ENCODE peak calls at places on chromosomes 5 and 9, in nine cellular contexts. One of them, this sample, is unnamed.

GRCh38 chr9:77523891-77524290 is 124.2 kb downstream of the GNA14 start:
- DNase-seq in vagina: no peak
- DNase-seq in suprapubic skin: no peak
- DNase-seq in stomach: no peak
- DNase-seq in GM12891: no peak
- DNase-seq in HCT116: no peak
- DNase-seq in sigmoid colon: no peak
- DNase-seq in HepG2: no peak
- DNase-seq in breast epithelium: no peak
- DNase-seq in this sample: no peak

GRCh38 chr5:60649288-60649917 is 50.6 kb downstream of the DEPDC1B start:
- DNase-seq in stomach: no peak
- DNase-seq in sigmoid colon: no peak
- DNase-seq in suprapubic skin: no peak
- DNase-seq in HCT116: peak; percentile 33
- DNase-seq in GM12891: no peak
- DNase-seq in HepG2: peak; percentile 59
- DNase-seq in vagina: no peak
- DNase-seq in breast epithelium: no peak
- DNase-seq in this sample: no peak

GRCh38 chr9:32807217-32807616 is 23.9 kb downstream of the TMEM215 start:
- DNase-seq in sigmoid colon: no peak
- DNase-seq in HepG2: no peak
- DNase-seq in GM12891: no peak
- DNase-seq in HCT116: no peak
- DNase-seq in suprapubic skin: no peak
- DNase-seq in stomach: no peak
- DNase-seq in vagina: no peak
- DNase-seq in breast epithelium: no peak
- DNase-seq in this sample: no peak

GRCh38 chr5:149857499-149857898 is 87.1 kb downstream of the PDE6A start:
- DNase-seq in HCT116: no peak
- DNase-seq in GM12891: no peak
- DNase-seq in vagina: no peak
- DNase-seq in breast epithelium: peak; percentile 80
- DNase-seq in stomach: peak; percentile 79
- DNase-seq in suprapubic skin: peak; percentile 90
- DNase-seq in HepG2: no peak
- DNase-seq in sigmoid colon: peak; percentile 95
- DNase-seq in this sample: no peak

GRCh38 chr5:132266031-132266835 is 8.7 kb downstream of the PDLIM4 start:
- DNase-seq in suprapubic skin: no peak
- DNase-seq in HCT116: no peak
- DNase-seq in GM12891: no peak
- DNase-seq in breast epithelium: peak; percentile 53
- DNase-seq in HepG2: no peak
- DNase-seq in stomach: no peak
- DNase-seq in sigmoid colon: no peak
- DNase-seq in vagina: peak; percentile 92
- DNase-seq in this sample: no peak

GRCh38 chr9:134624827-134625181 is 16.8 kb upstream of the COL5A1 start:
- DNase-seq in sigmoid colon: peak; percentile 50
- DNase-seq in vagina: no peak
- DNase-seq in GM12891: no peak
- DNase-seq in suprapubic skin: peak; percentile 46
- DNase-seq in HepG2: no peak
- DNase-seq in HCT116: peak; percentile 18
- DNase-seq in breast epithelium: no peak
- DNase-seq in stomach: no peak
- DNase-seq in this sample: no peak

GRCh38 chr5:138803935-138804334 is 50.7 kb downstream of the CTNNA1 start:
- DNase-seq in vagina: no peak
- DNase-seq in GM12891: no peak
- DNase-seq in breast epithelium: no peak
- DNase-seq in sigmoid colon: no peak
- DNase-seq in stomach: no peak
- DNase-seq in suprapubic skin: no peak
- DNase-seq in HCT116: no peak
- DNase-seq in HepG2: no peak
- DNase-seq in this sample: no peak

GRCh38 chr9:2023532-2023931 is 8.4 kb downstream of the SMARCA2 start:
- DNase-seq in sigmoid colon: no peak
- DNase-seq in HCT116: no peak
- DNase-seq in stomach: no peak
- DNase-seq in GM12891: no peak
- DNase-seq in vagina: no peak
- DNase-seq in breast epithelium: no peak
- DNase-seq in HepG2: no peak
- DNase-seq in suprapubic skin: no peak
- DNase-seq in this sample: no peak

GRCh38 chr5:150160448-150161069 is 4.9 kb upstream of the PDGFRB start:
- DNase-seq in GM12891: no peak
- DNase-seq in HepG2: no peak
- DNase-seq in vagina: no peak
- DNase-seq in sigmoid colon: no peak
- DNase-seq in HCT116: no peak
- DNase-seq in suprapubic skin: no peak
- DNase-seq in stomach: no peak
- DNase-seq in breast epithelium: no peak
- DNase-seq in this sample: no peak

GRCh38 chr5:145943674-145944121 is 7.3 kb downstream of the SH3RF2 start:
- DNase-seq in breast epithelium: peak; percentile 33
- DNase-seq in suprapubic skin: no peak
- DNase-seq in HepG2: no peak
- DNase-seq in HCT116: peak; percentile 23
- DNase-seq in sigmoid colon: no peak
- DNase-seq in vagina: no peak
- DNase-seq in GM12891: no peak
- DNase-seq in stomach: peak; percentile 56
- DNase-seq in this sample: no peak

GRCh38 chr5:137360607-137361006 is 138.5 kb downstream of the SPOCK1 start:
- DNase-seq in breast epithelium: no peak
- DNase-seq in HCT116: no peak
- DNase-seq in vagina: no peak
- DNase-seq in HepG2: no peak
- DNase-seq in sigmoid colon: no peak
- DNase-seq in stomach: no peak
- DNase-seq in GM12891: no peak
- DNase-seq in suprapubic skin: no peak
- DNase-seq in this sample: no peak

GRCh38 chr9:91306261-91306660 is 55.5 kb downstream of the AUH start:
- DNase-seq in vagina: no peak
- DNase-seq in stomach: no peak
- DNase-seq in breast epithelium: no peak
- DNase-seq in sigmoid colon: no peak
- DNase-seq in suprapubic skin: no peak
- DNase-seq in HCT116: no peak
- DNase-seq in GM12891: no peak
- DNase-seq in HepG2: no peak
- DNase-seq in this sample: no peak

GRCh38 chr9:22469928-22470544 is 23.4 kb downstream of the DMRTA1 start:
- DNase-seq in vagina: no peak
- DNase-seq in breast epithelium: no peak
- DNase-seq in suprapubic skin: no peak
- DNase-seq in sigmoid colon: no peak
- DNase-seq in HepG2: peak; percentile 24
- DNase-seq in GM12891: no peak
- DNase-seq in stomach: no peak
- DNase-seq in HCT116: peak; percentile 26
- DNase-seq in this sample: no peak

GRCh38 chr5:145825751-145826180 is 9.4 kb downstream of the PRELID2 start:
- DNase-seq in suprapubic skin: no peak
- DNase-seq in vagina: no peak
- DNase-seq in breast epithelium: no peak
- DNase-seq in stomach: no peak
- DNase-seq in sigmoid colon: no peak
- DNase-seq in HCT116: peak; percentile 39
- DNase-seq in HepG2: peak; percentile 61
- DNase-seq in GM12891: no peak
- DNase-seq in this sample: no peak

GRCh38 chr5:24492231-24492630 is 152.5 kb downstream of the CDH10 start:
- DNase-seq in HCT116: no peak
- DNase-seq in sigmoid colon: no peak
- DNase-seq in GM12891: no peak
- DNase-seq in suprapubic skin: no peak
- DNase-seq in breast epithelium: no peak
- DNase-seq in vagina: no peak
- DNase-seq in HepG2: no peak
- DNase-seq in stomach: no peak
- DNase-seq in this sample: no peak

GRCh38 chr5:61178702-61179101 is 16.4 kb upstream of the SMIM15 start:
- DNase-seq in sigmoid colon: no peak
- DNase-seq in HepG2: no peak
- DNase-seq in stomach: no peak
- DNase-seq in GM12891: no peak
- DNase-seq in HCT116: no peak
- DNase-seq in breast epithelium: no peak
- DNase-seq in suprapubic skin: no peak
- DNase-seq in vagina: no peak
- DNase-seq in this sample: no peak

GRCh38 chr5:10689391-10690081 is 71.5 kb downstream of the DAP start:
- DNase-seq in vagina: no peak
- DNase-seq in suprapubic skin: no peak
- DNase-seq in stomach: no peak
- DNase-seq in HepG2: no peak
- DNase-seq in breast epithelium: no peak
- DNase-seq in sigmoid colon: no peak
- DNase-seq in GM12891: no peak
- DNase-seq in HCT116: no peak
- DNase-seq in this sample: no peak

GRCh38 chr5:1174122-1174936 is 27.1 kb upstream of the SLC6A19 start:
- DNase-seq in sigmoid colon: peak; percentile 78
- DNase-seq in GM12891: no peak
- DNase-seq in HepG2: peak; percentile 88
- DNase-seq in breast epithelium: no peak
- DNase-seq in vagina: no peak
- DNase-seq in HCT116: peak; percentile 81
- DNase-seq in suprapubic skin: no peak
- DNase-seq in stomach: peak; percentile 75
- DNase-seq in this sample: no peak

GRCh38 chr5:1176473-1177391 is 24.7 kb upstream of the SLC6A19 start:
- DNase-seq in HCT116: peak; percentile 48
- DNase-seq in sigmoid colon: no peak
- DNase-seq in GM12891: no peak
- DNase-seq in suprapubic skin: no peak
- DNase-seq in breast epithelium: no peak
- DNase-seq in vagina: no peak
- DNase-seq in stomach: no peak
- DNase-seq in HepG2: no peak
- DNase-seq in this sample: no peak

GRCh38 chr5:1173485-1174070 is 27.8 kb upstream of the SLC6A19 start:
- DNase-seq in HepG2: no peak
- DNase-seq in GM12891: no peak
- DNase-seq in stomach: no peak
- DNase-seq in breast epithelium: no peak
- DNase-seq in HCT116: no peak
- DNase-seq in vagina: no peak
- DNase-seq in suprapubic skin: no peak
- DNase-seq in sigmoid colon: no peak
- DNase-seq in this sample: no peak

GRCh38 chr5:1175801-1176472 is 25.5 kb upstream of the SLC6A19 start:
- DNase-seq in vagina: no peak
- DNase-seq in suprapubic skin: no peak
- DNase-seq in HCT116: no peak
- DNase-seq in GM12891: no peak
- DNase-seq in sigmoid colon: no peak
- DNase-seq in HepG2: no peak
- DNase-seq in stomach: no peak
- DNase-seq in breast epithelium: no peak
- DNase-seq in this sample: no peak

GRCh38 chr5:1175015-1175414 is 26.4 kb upstream of the SLC6A19 start:
- DNase-seq in suprapubic skin: no peak
- DNase-seq in HCT116: no peak
- DNase-seq in breast epithelium: no peak
- DNase-seq in HepG2: no peak
- DNase-seq in GM12891: no peak
- DNase-seq in vagina: no peak
- DNase-seq in sigmoid colon: no peak
- DNase-seq in stomach: no peak
- DNase-seq in this sample: no peak
- TF ChIP-seq POLR2AphosphoS5 in suprapubic skin: no peak
- TF ChIP-seq POLR2AphosphoS5 in HCT116: no peak
- TF ChIP-seq POLR2AphosphoS5 in breast epithelium: no peak
- TF ChIP-seq POLR2AphosphoS5 in HepG2: no peak
- TF ChIP-seq POLR2AphosphoS5 in GM12891: no peak
- TF ChIP-seq POLR2AphosphoS5 in vagina: no peak
- TF ChIP-seq POLR2AphosphoS5 in sigmoid colon: no peak
- TF ChIP-seq POLR2AphosphoS5 in stomach: no peak
- TF ChIP-seq POLR2AphosphoS5 in this sample: no peak

GRCh38 chr5:1792842-1793266 is 6.8 kb downstream of the MRPL36 start:
- DNase-seq in HCT116: no peak
- DNase-seq in suprapubic skin: peak; percentile 48
- DNase-seq in vagina: no peak
- DNase-seq in breast epithelium: no peak
- DNase-seq in HepG2: no peak
- DNase-seq in stomach: peak; percentile 38
- DNase-seq in GM12891: peak; percentile 68
- DNase-seq in sigmoid colon: peak; percentile 37
- DNase-seq in this sample: peak; percentile 70
- TF ChIP-seq POLR2A in HCT116: no peak
- TF ChIP-seq POLR2A in suprapubic skin: no peak
- TF ChIP-seq POLR2A in vagina: no peak
- TF ChIP-seq POLR2A in breast epithelium: no peak
- TF ChIP-seq POLR2A in HepG2: no peak
- TF ChIP-seq POLR2A in stomach: no peak
- TF ChIP-seq POLR2A in GM12891: peak; percentile 53
- TF ChIP-seq POLR2A in sigmoid colon: no peak
- TF ChIP-seq POLR2A in this sample: peak; percentile 11

DNA sequence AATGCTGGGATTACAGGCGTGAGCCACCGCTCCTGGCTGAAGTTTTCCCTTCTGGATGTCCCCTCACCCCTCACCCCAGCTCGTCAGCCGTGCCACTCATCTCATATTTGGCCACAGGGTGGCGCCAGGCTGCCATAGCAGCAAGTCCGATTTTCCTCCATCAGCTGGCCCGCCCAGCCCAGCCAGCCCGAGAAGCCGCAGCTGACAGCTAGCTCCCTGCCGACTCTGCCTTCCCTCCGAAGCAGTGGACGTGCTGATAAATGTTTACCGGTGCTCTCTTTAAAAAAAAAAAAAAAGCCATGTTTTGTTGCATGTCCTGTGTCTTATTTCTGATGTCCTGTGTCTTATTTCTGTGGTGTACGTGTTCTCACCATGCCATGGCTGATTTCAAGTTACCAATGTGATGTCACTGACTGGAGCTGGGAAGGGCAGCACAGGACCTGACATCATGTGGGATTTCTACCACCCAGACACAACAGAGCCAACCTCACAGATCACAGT is 58.3 kb downstream of the PFDN1 start:
- DNase-seq in HepG2: peak; percentile 74
- DNase-seq in sigmoid colon: peak; percentile 96
- DNase-seq in GM12891: peak; percentile 62
- DNase-seq in vagina: no peak
- DNase-seq in stomach: peak; percentile 94
- DNase-seq in breast epithelium: peak; percentile 81
- DNase-seq in HCT116: no peak
- DNase-seq in suprapubic skin: peak; percentile 95
- DNase-seq in this sample: peak; percentile 64
- TF ChIP-seq POLR2AphosphoS5 in HepG2: no peak
- TF ChIP-seq POLR2AphosphoS5 in sigmoid colon: no peak
- TF ChIP-seq POLR2AphosphoS5 in GM12891: no peak
- TF ChIP-seq POLR2AphosphoS5 in vagina: peak; percentile 55
- TF ChIP-seq POLR2AphosphoS5 in stomach: peak; percentile 22
- TF ChIP-seq POLR2AphosphoS5 in breast epithelium: peak; percentile 19
- TF ChIP-seq POLR2AphosphoS5 in HCT116: no peak
- TF ChIP-seq POLR2AphosphoS5 in suprapubic skin: no peak
- TF ChIP-seq POLR2AphosphoS5 in this sample: no peak

GRCh38 chr9:125706661-125707539 is at the start of gene MAPKAP1:
- DNase-seq in sigmoid colon: peak; percentile 99
- DNase-seq in GM12891: peak; percentile 93
- DNase-seq in breast epithelium: peak; percentile 92
- DNase-seq in stomach: peak; percentile 98
- DNase-seq in suprapubic skin: peak; percentile 98
- DNase-seq in vagina: peak; percentile 93
- DNase-seq in HepG2: peak; percentile 91
- DNase-seq in HCT116: peak; percentile 85
- DNase-seq in this sample: peak; percentile 91
- TF ChIP-seq POLR2A in sigmoid colon: peak; percentile 51
- TF ChIP-seq POLR2A in GM12891: peak; percentile 88
- TF ChIP-seq POLR2A in breast epithelium: peak; percentile 28
- TF ChIP-seq POLR2A in stomach: no peak
- TF ChIP-seq POLR2A in suprapubic skin: peak; percentile 68
- TF ChIP-seq POLR2A in vagina: peak; percentile 19
- TF ChIP-seq POLR2A in HepG2: peak; percentile 91
- TF ChIP-seq POLR2A in HCT116: peak; percentile 90
- TF ChIP-seq POLR2A in this sample: peak; percentile 95